ENCODE peak calls at places on chromosomes 11 and 22, in six cellular contexts. D is fibroblast of lung; Y is kidney tubule cell; F is activated CD4-positive, alpha-beta memory T cell treated with anti-CD3 and anti-CD28 coated beads for 36 hours; C is nephron progenitor cell; V is fibroblast of mammary gland. B is an unnamed sample.

GRCh38 chr11:12818333-12819015 is 144.3 kb downstream of the TEAD1 start:
- DNase-seq in C (no peak), D (peak), Y (no peak), F (no peak), V (peak), B (peak)

GRCh38 chr11:94638902-94639373 is 71.8 kb downstream of the PIWIL4 start:
- DNase-seq in V (peak), D (no peak), C (no peak), F (no peak), Y (no peak), B (no peak)

GRCh38 chr11:60951611-60951908 is 416 bp downstream of the SLC15A3 start:
- DNase-seq in D (no peak), Y (no peak), C (no peak), V (no peak), F (no peak), B (no peak)

GRCh38 chr22:37180531-37181231 is 7.4 kb downstream of the C1QTNF6 start:
- DNase-seq in Y (no peak), F (no peak), C (no peak), D (no peak), V (no peak), B (no peak)

GRCh38 chr11:24239930-24240329 is 256.9 kb upstream of the LUZP2 start:
- DNase-seq in Y (no peak), F (no peak), D (no peak), C (no peak), V (no peak), B (no peak)

GRCh38 chr11:11382858-11383532 is 29.9 kb upstream of the CSNK2A3 start:
- DNase-seq in F (no peak), Y (no peak), D (no peak), V (peak), C (no peak), B (no peak)

GRCh38 chr11:8838248-8838647 is 72.7 kb upstream of the AKIP1 start:
- DNase-seq in D (peak), Y (no peak), F (no peak), C (no peak), V (peak), B (peak)

GRCh38 chr22:30023099-30023498 is 57.2 kb upstream of the HORMAD2 start:
- DNase-seq in D (no peak), C (no peak), V (peak), F (peak), Y (no peak), B (no peak)

GRCh38 chr11:78350646-78351165 is 66.9 kb downstream of the GAB2 start:
- DNase-seq in C (no peak), F (no peak), V (peak), D (peak), Y (peak), B (peak)

B was measured in astrocyte of the spinal cord.